ENCODE peak calls at places on chromosomes 1 and 21, in six cellular contexts. N, F, U, V, X and K are unnamed samples.

GRCh38 chr1:232905324-232906034 is 44.9 kb upstream of the NTPCR start:
- DNase-seq in X (no peak), U (no peak), N (no peak), F (peak), V (no peak), K (no peak)

GRCh38 chr21:45769896-45770295 is 126.4 kb downstream of the PCBP3 start:
- DNase-seq in N (no peak), V (no peak), U (no peak), X (no peak), F (no peak), K (no peak)

GRCh38 chr1:19450811-19451564 is 34.4 kb downstream of the CAPZB start:
- DNase-seq in N (peak), V (peak), U (no peak), X (no peak), F (peak), K (peak)

GRCh38 chr1:9722378-9722749 is 70.8 kb downstream of the PIK3CD start:
- DNase-seq in U (no peak), N (no peak), X (no peak), F (no peak), V (no peak), K (no peak)

GRCh38 chr1:3133671-3134070 is 64.7 kb downstream of the PRDM16 start:
- DNase-seq in U (no peak), V (no peak), N (no peak), F (no peak), X (no peak), K (no peak)

GRCh38 chr21:45698493-45698947 is 55.0 kb downstream of the PCBP3 start:
- DNase-seq in X (no peak), V (peak), U (peak), N (peak), F (peak), K (peak)

GRCh38 chr1:100134872-100135271 is 1.9 kb downstream of the TRMT13 start:
- DNase-seq in X (no peak), V (no peak), F (peak), N (no peak), U (no peak), K (peak)

GRCh38 chr1:84691139-84691783 is 1.0 kb upstream of the SSX2IP start:
- DNase-seq in V (no peak), N (no peak), F (no peak), X (no peak), U (no peak), K (no peak)

GRCh38 chr1:115138973-115139372 is 49.7 kb upstream of the TSPAN2 start:
- DNase-seq in X (peak), U (peak), F (peak), V (peak), N (peak), K (peak)

GRCh38 chr1:215022204-215022603 is 60.3 kb upstream of the KCNK2 start:
- DNase-seq in X (no peak), N (no peak), U (no peak), V (no peak), F (peak), K (peak)

GRCh38 chr1:30101477-30102227 is 621.7 kb downstream of the MATN1 start:
- DNase-seq in U (no peak), F (no peak), N (no peak), X (no peak), V (no peak), K (no peak)

GRCh38 chr1:99988210-99988765 is 18.5 kb downstream of the SLC35A3 start:
- DNase-seq in F (no peak), X (no peak), V (no peak), U (no peak), N (no peak), K (no peak)

GRCh38 chr1:86774305-86775304 is 70.2 kb downstream of the SH3GLB1 start:
- DNase-seq in N (peak), F (peak), V (peak), X (peak), U (peak), K (peak)

GRCh38 chr1:18130356-18130755 is 22.8 kb downstream of the IGSF21 start:
- DNase-seq in X (no peak), N (no peak), U (no peak), V (no peak), F (no peak), K (no peak)

GRCh38 chr1:64965239-64966157 is 851 bp downstream of the JAK1 start:
- DNase-seq in N (peak), U (peak), X (peak), F (peak), V (peak), K (peak)

GRCh38 chr1:2382621-2383361 is 8.6 kb downstream of the MORN1 start:
- DNase-seq in X (peak), V (peak), N (no peak), U (peak), F (peak), K (no peak)

GRCh38 chr1:9101510-9102146 is 27.3 kb downstream of the GPR157 start:
- DNase-seq in V (peak), U (peak), N (no peak), F (peak), X (peak), K (peak)

GRCh38 chr1:116988248-116988647 is 13.3 kb upstream of the CD101 start:
- DNase-seq in N (no peak), U (no peak), F (peak), V (no peak), X (no peak), K (peak)

GRCh38 chr1:114153621-114154145 is at the start of gene SYT6:
- DNase-seq in N (no peak), X (no peak), F (no peak), U (no peak), V (no peak), K (no peak)

GRCh38 chr1:208737922-208738321 is 493.7 kb upstream of the PLXNA2 start:
- DNase-seq in V (no peak), U (no peak), F (no peak), N (no peak), X (no peak), K (no peak)

GRCh38 chr1:194658090-194658439 is 1471.7 kb upstream of the B3GALT2 start:
- DNase-seq in F (peak), X (no peak), N (no peak), U (no peak), V (peak), K (no peak)

GRCh38 chr1:182392045-182393028 is 747 bp upstream of the GLUL start:
- DNase-seq in V (no peak), N (no peak), F (peak), X (peak), U (peak), K (peak)

GRCh38 chr1:5967351-5968160 is 24.7 kb downstream of the NPHP4 start:
- DNase-seq in X (no peak), V (no peak), N (no peak), F (no peak), U (peak), K (peak)

GRCh38 chr1:205344010-205344808 is 12.5 kb downstream of the KLHDC8A start:
- DNase-seq in X (peak), V (no peak), N (no peak), U (no peak), F (no peak), K (no peak)

GRCh38 chr1:115069186-115069585 is 20.1 kb downstream of the TSPAN2 start:
- DNase-seq in V (peak), X (no peak), F (peak), U (peak), N (no peak), K (no peak)

GRCh38 chr1:20981903-20982695 is 194.6 kb downstream of the EIF4G3 start:
- DNase-seq in U (no peak), N (no peak), X (no peak), V (peak), F (peak), K (peak)

GRCh38 chr1:217048104-217048707 is 325.0 kb upstream of the ESRRG start:
- DNase-seq in X (no peak), U (no peak), V (no peak), N (no peak), F (no peak), K (no peak)

GRCh38 chr1:162055062-162055461 is 14.4 kb upstream of the NOS1AP start:
- DNase-seq in V (peak), F (peak), N (no peak), X (no peak), U (no peak), K (peak)

GRCh38 chr1:187010571-187011309 is 182.0 kb downstream of the PLA2G4A start:
- DNase-seq in V (no peak), N (no peak), X (no peak), U (no peak), F (no peak), K (no peak)